ENCODE peak calls at places on chromosome 15, in six cellular contexts. I is Peyer's patch, M is pancreas, A is lower lobe of right lung, Z is heart left ventricle, S is BE2C. P is an unnamed sample.

GRCh38 chr15:99244306-99244705 is 5.1 kb downstream of the TTC23 start:
- DNase-seq in M (no peak), I (no peak), A (no peak), Z (no peak), S (no peak), P (no peak)

GRCh38 chr15:92077353-92078080 is 224.0 kb downstream of the SLCO3A1 start:
- DNase-seq in S (peak; percentile 85), A (peak; percentile 70), M (peak; percentile 66), I (peak; percentile 74), Z (peak; percentile 81), P (peak; percentile 80)

GRCh38 chr15:37136666-37137065 is 36.3 kb upstream of the MEIS2 start:
- DNase-seq in Z (no peak), M (no peak), I (no peak), A (no peak), S (no peak), P (no peak)

GRCh38 chr15:72284781-72285180 is 12.4 kb upstream of the PARP6 start:
- DNase-seq in S (no peak), M (no peak), A (no peak), I (no peak), Z (no peak), P (no peak)

GRCh38 chr15:32787949-32788348 is 70.1 kb downstream of the GREM1 start:
- DNase-seq in A (peak; percentile 40), I (no peak), M (no peak), Z (no peak), S (no peak), P (no peak)

GRCh38 chr15:67144609-67145306 is 79.4 kb downstream of the SMAD3 start:
- DNase-seq in M (no peak), I (peak; percentile 45), S (no peak), Z (no peak), A (no peak), P (no peak)

GRCh38 chr15:39243396-39243795 is 337.5 kb upstream of the THBS1 start:
- DNase-seq in M (no peak), Z (no peak), I (no peak), A (no peak), S (no peak), P (no peak)

GRCh38 chr15:78420766-78421165 is 17.2 kb upstream of the IREB2 start:
- DNase-seq in Z (no peak), M (no peak), A (no peak), I (no peak), S (no peak), P (no peak)

GRCh38 chr15:40310001-40310959 is 2.5 kb upstream of the PLCB2 start:
- DNase-seq in M (peak; percentile 60), I (peak; percentile 75), S (peak; percentile 86), A (peak; percentile 74), Z (peak; percentile 65), P (peak; percentile 78)

GRCh38 chr15:86300371-86301106 is 220.9 kb downstream of the AGBL1 start:
- DNase-seq in I (no peak), S (no peak), Z (no peak), A (no peak), M (no peak), P (no peak)

GRCh38 chr15:81302605-81303204 is 21.2 kb downstream of the STARD5 start:
- DNase-seq in S (no peak), I (peak; percentile 57), M (no peak), Z (no peak), A (no peak), P (no peak)

GRCh38 chr15:20356444-20357138 is 185.0 kb downstream of the GOLGA6L6 start:
- DNase-seq in A (peak; percentile 73), Z (peak; percentile 67), S (no peak), I (peak; percentile 75), M (peak; percentile 68), P (peak; percentile 84)

GRCh38 chr15:65339926-65340325 is 35.4 kb downstream of the RNU5B-1 start:
- DNase-seq in A (no peak), Z (no peak), M (no peak), S (no peak), I (no peak), P (no peak)

GRCh38 chr15:66894986-66895780 is 170.2 kb upstream of the SMAD3 start:
- DNase-seq in A (no peak), M (no peak), S (no peak), I (peak; percentile 34), Z (no peak), P (no peak)

GRCh38 chr15:67197364-67197695 is 57.1 kb downstream of the AAGAB start:
- DNase-seq in M (no peak), Z (no peak), S (no peak), I (no peak), A (no peak), P (no peak)

GRCh38 chr15:38531509-38531908 is 33.1 kb downstream of the RASGRP1 start:
- DNase-seq in I (no peak), S (no peak), Z (no peak), A (no peak), M (no peak), P (no peak)

GRCh38 chr15:96699871-96700401 is 369.4 kb downstream of the NR2F2 start:
- DNase-seq in S (no peak), I (no peak), Z (no peak), M (no peak), A (no peak), P (no peak)

GRCh38 chr15:66799242-66799641 is 97.2 kb downstream of the SMAD6 start:
- DNase-seq in I (no peak), Z (no peak), M (no peak), A (no peak), S (no peak), P (no peak)

GRCh38 chr15:96066852-96067490 is 263.5 kb upstream of the NR2F2 start:
- DNase-seq in M (no peak), I (no peak), S (no peak), Z (no peak), A (no peak), P (no peak)

GRCh38 chr15:71252036-71252898 is 137.0 kb downstream of the THSD4 start:
- DNase-seq in M (no peak), S (peak; percentile 94), A (no peak), I (peak; percentile 66), Z (no peak), P (no peak)
- H3K4me1 ChIP-seq in M (no peaks in the 10 kb centered on the region), S (peaks cover 7% of the 10 kb centered on the region), A (no peaks in the 10 kb centered on the region), I (no peaks in the 10 kb centered on the region), Z (peaks cover 33% of the 10 kb centered on the region), P (no peaks in the 10 kb centered on the region)

GRCh38 chr15:31264534-31265089 is 62.0 kb upstream of the KLF13 start:
- DNase-seq in A (no peak), I (no peak), S (no peak), M (no peak), Z (peak; percentile 2), P (no peak)

GRCh38 chr15:31265871-31266711 is 60.5 kb upstream of the KLF13 start:
- DNase-seq in A (peak; percentile 72), Z (peak; percentile 40), S (no peak), M (no peak), I (peak; percentile 89), P (peak; percentile 66)

GRCh38 chr15:31266712-31267111 is 59.9 kb upstream of the KLF13 start:
- DNase-seq in M (no peak), A (no peak), Z (peak; percentile 10), S (no peak), I (peak; percentile 61), P (no peak)

GRCh38 chr15:31263751-31264533 is 62.7 kb upstream of the KLF13 start:
- DNase-seq in M (peak; percentile 45), Z (peak; percentile 70), A (peak; percentile 91), I (peak; percentile 93), S (peak; percentile 63), P (peak; percentile 90)

GRCh38 chr15:31265090-31265870 is 61.4 kb upstream of the KLF13 start:
- DNase-seq in A (no peak), I (peak; percentile 62), M (no peak), S (no peak), Z (peak; percentile 4), P (no peak)
- H3K4me1 ChIP-seq in A (peaks cover 45% of the 10 kb centered on the region), I (peaks cover 20% of the 10 kb centered on the region), M (no peaks in the 10 kb centered on the region), S (peaks cover 21% of the 10 kb centered on the region), Z (peaks cover 16% of the 10 kb centered on the region), P (no peaks in the 10 kb centered on the region)

DNA sequence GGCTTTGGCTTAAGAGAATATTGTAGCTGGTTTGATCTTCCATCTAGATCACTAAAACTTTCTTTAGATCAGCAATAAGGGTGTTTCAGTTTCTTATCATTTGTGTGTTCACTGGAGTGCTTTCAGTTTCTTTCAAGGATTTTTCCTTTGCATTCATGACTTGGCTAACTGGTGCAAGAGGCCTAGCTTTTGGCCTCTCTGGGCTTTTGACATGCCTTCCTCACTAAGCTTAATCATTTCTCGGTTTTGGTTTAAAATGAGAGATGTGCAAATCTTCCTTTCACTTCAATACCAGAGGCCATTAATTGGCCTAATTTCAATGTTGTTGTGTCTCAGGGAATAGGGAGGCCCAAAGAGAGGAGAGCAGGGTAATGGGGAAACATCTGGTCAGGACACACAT is 30.3 kb upstream of the CCNB2 start:
- DNase-seq in I (no peak), S (no peak), M (no peak), Z (no peak), A (no peak), P (no peak)
- H3K4me1 ChIP-seq in I (no peaks in the 10 kb centered on the region), S (no peaks in the 10 kb centered on the region), M (no peaks in the 10 kb centered on the region), Z (no peaks in the 10 kb centered on the region), A (no peaks in the 10 kb centered on the region), P (no peaks in the 10 kb centered on the region)

GRCh38 chr15:71052356-71052755 is 62.9 kb upstream of the THSD4 start:
- DNase-seq in A (no peak), Z (no peak), M (no peak), S (no peak), I (no peak), P (no peak)

GRCh38 chr15:71050461-71050860 is 64.8 kb upstream of the THSD4 start:
- DNase-seq in M (no peak), S (no peak), A (no peak), I (no peak), Z (no peak), P (no peak)

GRCh38 chr15:71051539-71051938 is 63.7 kb upstream of the THSD4 start:
- DNase-seq in Z (peak; percentile 34), M (no peak), I (no peak), S (no peak), A (no peak), P (no peak)

GRCh38 chr15:71049706-71050422 is 65.4 kb upstream of the THSD4 start:
- DNase-seq in I (no peak), M (no peak), S (no peak), A (no peak), Z (no peak), P (no peak)

GRCh38 chr15:71048913-71049675 is 66.2 kb upstream of the THSD4 start:
- DNase-seq in I (no peak), Z (no peak), S (no peak), A (no peak), M (no peak), P (no peak)
- H3K4me1 ChIP-seq in I (no peaks in the 10 kb centered on the region), Z (peaks cover 13% of the 10 kb centered on the region), S (no peaks in the 10 kb centered on the region), A (no peaks in the 10 kb centered on the region), M (no peaks in the 10 kb centered on the region), P (no peaks in the 10 kb centered on the region)

GRCh38 chr15:31349233-31350141 is 22.9 kb downstream of the KLF13 start:
- DNase-seq in I (no peak), S (no peak), M (no peak), Z (no peak), A (peak; percentile 42), P (no peak)
- H3K4me1 ChIP-seq in I (peaks cover 35% of the 10 kb centered on the region), S (peaks cover 37% of the 10 kb centered on the region), M (peaks cover 34% of the 10 kb centered on the region), Z (peaks cover 100% of the 10 kb centered on the region), A (peaks cover 100% of the 10 kb centered on the region), P (no peaks in the 10 kb centered on the region)

GRCh38 chr15:100918690-100919480 is at the start of gene LRRK1:
- DNase-seq in Z (peak; percentile 47), I (peak; percentile 66), S (peak; percentile 28), A (peak; percentile 77), M (peak; percentile 63), P (peak; percentile 83)
- H3K4me1 ChIP-seq in Z (peaks cover 22% of the 10 kb centered on the region), I (no peaks in the 10 kb centered on the region), S (no peaks in the 10 kb centered on the region), A (peaks cover 29% of the 10 kb centered on the region), M (no peaks in the 10 kb centered on the region), P (no peaks in the 10 kb centered on the region)